ENCODE peak calls at places on chromosomes 12 and 14, in ten cellular contexts. S, P, I, F, E, V, A, W, L and M are unnamed samples.

GRCh38 chr14:102885686-102886447 is 36.6 kb upstream of the AMN start:
- DNase-seq in P (no peak), S (no peak), A (no peak), I (no peak), F (no peak), L (no peak), E (no peak), W (no peak), V (no peak), M (no peak)

GRCh38 chr12:89783321-89784060 is 74.9 kb upstream of the ATP2B1 start:
- DNase-seq in L (no peak), V (no peak), A (no peak), W (peak), I (no peak), E (no peak), S (peak), F (no peak), P (peak), M (no peak)

GRCh38 chr14:102560436-102561261 is 31.8 kb upstream of the RCOR1 start:
- DNase-seq in A (no peak), S (no peak), V (no peak), F (no peak), I (no peak), W (no peak), E (no peak), P (no peak), L (no peak), M (no peak)

GRCh38 chr14:94054401-94054800 is 26.6 kb downstream of the DDX24 start:
- DNase-seq in A (no peak), W (no peak), F (no peak), I (no peak), V (no peak), E (no peak), L (no peak), S (no peak), P (no peak), M (no peak)

GRCh38 chr14:96201965-96202364 is 2.7 kb upstream of the BDKRB2 start:
- DNase-seq in I (no peak), A (no peak), L (no peak), W (no peak), V (no peak), P (no peak), S (no peak), F (no peak), E (no peak), M (no peak)

GRCh38 chr14:96268426-96269358 is 12.7 kb downstream of the BDKRB1 start:
- DNase-seq in L (no peak), I (no peak), S (peak), A (peak), F (no peak), V (no peak), E (peak), P (peak), W (no peak), M (no peak)

GRCh38 chr14:22059201-22059600 is 385.6 kb upstream of the OR4E1 start:
- DNase-seq in A (no peak), F (no peak), L (no peak), I (no peak), W (no peak), E (no peak), V (no peak), P (no peak), S (no peak), M (no peak)

GRCh38 chr12:113293100-113293499 is 41.8 kb downstream of the SLC8B1 start:
- DNase-seq in F (no peak), I (no peak), W (no peak), V (no peak), L (no peak), E (no peak), A (no peak), P (no peak), S (no peak), M (no peak)

GRCh38 chr14:72608391-72609204 is 285.3 kb downstream of the DPF3 start:
- DNase-seq in E (peak), W (no peak), S (no peak), L (no peak), P (peak), A (peak), I (no peak), V (no peak), F (no peak), M (no peak)

GRCh38 chr12:6965714-6966113 is 4.8 kb downstream of the PHB2 start:
- DNase-seq in S (no peak), F (no peak), P (no peak), L (no peak), E (no peak), W (no peak), A (no peak), I (no peak), V (no peak), M (no peak)

GRCh38 chr14:100737526-100737925 is 10.8 kb downstream of the DLK1 start:
- DNase-seq in I (no peak), W (no peak), S (no peak), V (no peak), A (no peak), F (no peak), P (no peak), L (no peak), E (no peak), M (no peak)

GRCh38 chr14:102545461-102546265 is 36.1 kb upstream of the ANKRD9 start:
- DNase-seq in S (peak), P (peak), F (no peak), A (peak), E (peak), I (no peak), W (no peak), L (no peak), V (no peak), M (peak)

GRCh38 chr12:12508612-12509011 is 54.1 kb downstream of the DUSP16 start:
- DNase-seq in E (peak), S (no peak), I (no peak), A (no peak), V (no peak), P (peak), L (no peak), F (no peak), W (no peak), M (no peak)

GRCh38 chr14:91957876-91958313 is 10.4 kb upstream of the FBLN5 start:
- DNase-seq in E (no peak), I (no peak), S (no peak), F (no peak), L (no peak), A (no peak), W (no peak), V (no peak), P (no peak), M (no peak)

GRCh38 chr12:82973601-82974000 is 286.9 kb downstream of the TMTC2 start:
- DNase-seq in S (no peak), W (no peak), E (no peak), V (no peak), L (no peak), F (no peak), P (no peak), I (no peak), A (no peak), M (no peak)

GRCh38 chr14:69354383-69355154 is 43.5 kb downstream of the ERH start:
- DNase-seq in F (peak), P (no peak), S (no peak), I (no peak), W (no peak), A (no peak), V (no peak), E (no peak), L (no peak), M (no peak)

GRCh38 chr12:56987011-56987410 is 19.3 kb downstream of the ZBTB39 start:
- DNase-seq in V (no peak), I (no peak), E (no peak), A (no peak), F (no peak), W (no peak), L (no peak), P (no peak), S (no peak), M (no peak)

GRCh38 chr12:56987551-56988053 is 18.7 kb downstream of the ZBTB39 start:
- DNase-seq in F (peak), E (peak), W (peak), S (peak), V (peak), A (peak), P (peak), I (peak), L (peak), M (peak)

GRCh38 chr12:56989866-56990610 is 16.3 kb downstream of the ZBTB39 start:
- DNase-seq in L (no peak), P (no peak), A (no peak), W (no peak), V (no peak), E (no peak), I (no peak), S (no peak), F (no peak), M (no peak)

GRCh38 chr12:56990648-56991318 is 15.6 kb downstream of the ZBTB39 start:
- DNase-seq in E (no peak), W (no peak), F (no peak), I (no peak), V (no peak), S (no peak), L (no peak), P (no peak), A (no peak), M (no peak)

DNA sequence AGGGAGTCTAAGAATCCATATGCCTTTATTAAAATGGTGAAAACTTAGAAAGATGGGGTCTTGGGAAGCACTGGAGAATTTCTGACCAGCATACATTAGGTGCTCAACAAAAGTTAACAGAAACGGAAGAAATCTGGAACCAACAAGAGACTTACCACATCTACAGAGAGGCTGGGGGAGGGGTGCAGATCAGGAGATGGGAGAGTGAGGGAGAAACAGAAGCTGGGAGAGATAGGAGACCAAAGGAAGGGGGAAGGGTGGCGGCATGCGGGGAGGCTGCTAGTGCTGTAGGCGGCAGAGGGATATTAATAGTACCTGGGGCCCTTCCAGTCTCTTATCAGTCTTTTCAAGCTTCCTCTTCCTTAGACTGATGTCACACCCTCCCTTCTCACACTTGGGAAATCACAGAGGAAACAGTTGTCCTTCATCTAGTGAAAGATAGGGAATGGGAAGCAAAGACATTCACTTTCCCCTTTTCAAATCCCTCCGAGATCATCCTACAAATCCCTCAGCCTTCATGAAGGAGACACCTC is 18.1 kb downstream of the ZBTB39 start:
- DNase-seq in S (no peak), W (no peak), I (no peak), E (no peak), A (no peak), V (no peak), L (no peak), F (no peak), P (no peak), M (no peak)
- TF ChIP-seq CTCF in S (no peak), W (no peak), I (no peak), E (no peak), A (no peak), V (no peak), L (no peak), F (no peak), P (no peak), M (no peak)

GRCh38 chr14:86055512-86055911 is 525.6 kb downstream of the FLRT2 start:
- DNase-seq in F (no peak), V (no peak), E (peak), A (no peak), S (peak), L (no peak), I (no peak), W (no peak), P (peak), M (no peak)
- TF ChIP-seq CTCF in F (no peak), V (no peak), E (no peak), A (peak), S (peak), L (no peak), I (no peak), W (no peak), P (peak), M (no peak)

DNA sequence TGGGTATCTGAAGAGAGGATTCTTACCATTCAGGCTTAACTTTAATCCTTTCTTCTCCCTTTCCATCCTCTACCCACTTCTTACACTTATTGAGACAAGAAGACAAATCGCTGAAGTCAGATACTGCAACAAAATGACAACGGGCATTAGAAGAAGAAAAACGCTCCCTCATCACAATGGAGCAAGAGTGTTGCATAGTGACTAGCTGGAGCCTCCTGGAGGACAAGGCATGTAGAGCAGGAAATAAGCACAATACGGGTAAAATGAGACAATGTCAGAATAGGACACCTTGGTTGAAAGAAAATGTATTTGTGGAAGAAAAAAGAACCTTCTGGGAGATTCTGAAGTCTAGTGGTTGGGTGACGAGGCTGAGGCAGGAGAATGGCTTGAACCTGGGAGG is 501.0 kb downstream of the RERGL start:
- DNase-seq in L (no peak), S (peak), V (no peak), E (peak), I (no peak), P (peak), W (peak), F (no peak), A (no peak), M (peak)
- TF ChIP-seq CTCF in L (peak), S (peak), V (peak), E (peak), I (peak), P (peak), W (peak), F (no peak), A (no peak), M (peak)

GRCh38 chr14:75175677-75176141 is 703 bp downstream of the TMED10 start:
- DNase-seq in S (no peak), A (no peak), L (no peak), P (no peak), E (no peak), F (no peak), V (no peak), I (no peak), W (no peak), M (no peak)

GRCh38 chr14:75174066-75174465 is 2.3 kb downstream of the TMED10 start:
- DNase-seq in I (no peak), E (no peak), L (no peak), F (no peak), P (no peak), V (no peak), S (no peak), W (no peak), A (no peak), M (no peak)

GRCh38 chr14:75170797-75171196 is 5.6 kb downstream of the TMED10 start:
- DNase-seq in I (no peak), S (no peak), V (no peak), P (peak), L (no peak), W (no peak), A (no peak), E (no peak), F (no peak), M (no peak)

GRCh38 chr14:75181426-75182062 is 5.1 kb upstream of the TMED10 start:
- DNase-seq in E (no peak), W (no peak), I (no peak), L (no peak), V (no peak), P (no peak), S (no peak), F (no peak), A (no peak), M (no peak)

GRCh38 chr14:75176142-75176820 is at the start of gene TMED10:
- DNase-seq in L (peak), I (peak), A (peak), F (peak), S (peak), W (peak), P (peak), E (peak), V (peak), M (peak)
- TF ChIP-seq CTCF in L (peak), I (no peak), A (no peak), F (peak), S (no peak), W (no peak), P (no peak), E (no peak), V (no peak), M (no peak)

GRCh38 chr12:8033153-8034044 is 883 bp downstream of the FOXJ2 start:
- DNase-seq in W (peak), E (peak), V (no peak), I (no peak), L (no peak), P (peak), A (no peak), S (peak), F (peak), M (peak)

GRCh38 chr12:8034802-8035201 is 2.3 kb downstream of the FOXJ2 start:
- DNase-seq in F (no peak), W (no peak), V (no peak), E (no peak), L (no peak), P (no peak), I (no peak), A (no peak), S (no peak), M (no peak)

GRCh38 chr12:8031872-8032241 is 659 bp upstream of the FOXJ2 start:
- DNase-seq in E (no peak), I (no peak), P (peak), S (no peak), L (no peak), W (no peak), F (no peak), A (no peak), V (no peak), M (no peak)

GRCh38 chr12:8030189-8030588 is 2.3 kb upstream of the FOXJ2 start:
- DNase-seq in V (no peak), E (no peak), F (no peak), S (no peak), I (no peak), W (no peak), P (no peak), L (no peak), A (no peak), M (no peak)

DNA sequence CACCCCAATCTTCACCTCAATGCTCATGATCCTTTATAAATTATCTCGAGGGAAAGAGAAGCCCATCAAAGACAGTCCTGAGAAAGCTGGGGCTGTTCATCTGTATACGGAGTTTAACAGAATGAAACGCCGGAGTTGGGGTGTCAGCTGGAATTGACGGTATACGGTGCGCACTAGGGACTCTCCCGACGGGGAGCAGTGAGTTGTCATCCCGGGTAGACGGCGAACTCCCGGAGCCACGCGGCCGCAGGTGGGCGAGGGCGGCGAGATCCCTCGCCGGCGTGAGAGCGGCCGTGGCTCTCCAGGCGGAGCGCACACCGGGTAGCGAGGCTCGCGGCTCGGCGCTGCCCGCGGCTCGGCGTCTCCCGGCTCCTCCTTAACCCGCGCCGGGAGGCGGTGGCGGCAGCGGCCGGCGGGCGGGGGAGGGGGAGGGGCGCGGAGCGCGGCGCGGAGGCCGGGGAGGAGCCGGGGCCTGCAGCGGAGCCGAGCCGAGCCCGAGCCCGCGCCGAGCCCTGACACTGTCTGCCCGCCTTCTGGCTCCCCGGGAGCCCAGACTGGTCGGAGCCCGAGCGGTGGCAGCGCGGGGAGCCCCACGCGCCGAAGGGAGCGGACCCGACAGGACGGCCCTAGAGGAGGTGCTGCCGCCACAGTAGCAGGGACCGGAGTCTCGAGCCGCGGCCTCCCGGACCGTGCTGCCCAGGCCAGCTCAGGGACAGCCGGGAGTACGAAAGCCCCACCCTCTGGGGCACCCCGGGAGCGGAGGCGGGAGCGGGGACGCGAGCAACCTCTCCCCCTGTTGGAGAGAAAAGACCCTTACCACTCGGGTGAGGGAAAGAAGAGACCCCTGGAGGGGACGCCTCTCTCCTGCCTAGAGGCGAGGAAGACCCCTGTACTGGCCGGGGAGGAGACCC is at the start of gene FOXJ2:
- DNase-seq in W (peak), E (peak), S (peak), P (peak), I (peak), A (no peak), F (peak), V (peak), L (peak), M (peak)
- TF ChIP-seq CTCF in W (peak), E (no peak), S (peak), P (no peak), I (no peak), A (peak), F (peak), V (no peak), L (peak), M (peak)

GRCh38 chr12:120854804-120855203 is 49.4 kb downstream of the SPPL3 start:
- DNase-seq in S (no peak), W (no peak), V (no peak), E (no peak), I (no peak), P (no peak), F (no peak), L (no peak), A (no peak), M (no peak)
- TF ChIP-seq CTCF in S (no peak), W (no peak), V (no peak), E (no peak), I (no peak), P (no peak), F (no peak), L (no peak), A (no peak), M (no peak)

DNA sequence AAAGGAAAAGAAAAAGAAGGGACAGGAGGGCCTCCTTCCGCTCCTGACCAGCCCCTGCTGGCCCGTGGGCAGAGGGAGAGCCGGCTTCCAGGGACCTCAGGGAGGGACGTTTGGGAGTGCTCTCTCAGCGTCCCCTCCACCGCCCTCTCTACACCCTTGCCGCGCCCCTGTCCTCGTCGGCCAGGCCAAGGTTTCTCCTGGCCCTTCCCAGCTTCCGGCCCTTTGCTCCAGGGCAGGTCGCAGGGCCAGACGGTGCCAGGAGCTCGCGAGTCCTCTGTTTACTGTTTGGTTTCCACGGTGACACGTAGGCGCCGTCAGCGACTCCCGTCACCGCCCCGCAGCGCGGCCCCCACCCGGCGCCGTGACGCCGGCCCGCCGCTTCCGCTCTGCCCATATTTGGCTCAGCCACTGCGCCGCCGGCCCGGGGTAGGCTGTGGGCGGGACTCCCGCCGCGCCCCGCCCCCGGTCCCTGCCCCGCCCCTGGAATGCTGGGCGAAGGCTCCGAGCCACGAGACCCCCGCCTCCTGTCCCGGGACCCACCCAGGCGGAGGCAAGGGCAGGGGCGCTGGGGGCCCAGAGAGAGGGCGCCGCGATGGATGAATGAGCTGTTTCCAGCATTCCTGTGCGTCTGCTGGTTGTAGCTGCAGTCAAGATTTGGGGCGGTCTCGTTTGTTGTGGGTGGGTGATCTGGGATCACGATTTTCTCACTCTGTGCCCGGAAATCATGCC is 15.5 kb downstream of the FOS start:
- DNase-seq in V (peak), P (peak), A (no peak), W (peak), F (peak), E (peak), I (peak), S (peak), L (peak), M (peak)
- TF ChIP-seq CTCF in V (no peak), P (no peak), A (no peak), W (no peak), F (no peak), E (no peak), I (no peak), S (no peak), L (no peak), M (no peak)

DNA sequence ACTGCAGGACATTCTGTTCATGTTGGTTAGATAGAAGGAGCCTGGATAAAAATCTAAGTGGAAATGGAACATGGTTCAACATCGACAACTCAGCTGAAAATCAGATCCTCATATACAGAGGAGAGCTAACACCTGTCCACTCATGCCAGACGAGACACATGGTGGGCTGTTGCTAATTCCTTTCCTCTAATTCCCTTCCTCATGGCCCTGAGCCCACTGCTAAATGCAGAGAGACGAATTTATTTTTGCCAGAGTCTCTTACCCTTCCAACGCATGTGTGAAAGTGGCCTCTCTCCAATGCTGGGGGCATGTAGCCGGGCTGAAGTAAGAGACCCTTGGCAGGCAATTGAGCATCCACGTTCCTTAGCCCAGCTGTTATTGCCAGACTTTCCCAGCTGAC is 28.8 kb downstream of the CORO1C start:
- DNase-seq in P (no peak), I (no peak), E (no peak), S (peak), L (no peak), V (no peak), F (no peak), A (no peak), W (no peak), M (peak)
- TF ChIP-seq CTCF in P (no peak), I (no peak), E (no peak), S (no peak), L (no peak), V (no peak), F (no peak), A (no peak), W (no peak), M (no peak)